ENCODE peak calls at places on chromosomes 6 and 20, in seven cellular contexts. One of them, this sample, is unnamed.

GRCh38 chr6:34664270-34664971 is 32.1 kb downstream of the ILRUN start:
- DNase-seq in aorta: no peak
- DNase-seq in psoas muscle: no peak
- DNase-seq in T-helper 17 cell: no peak
- DNase-seq in KBM-7: peak
- DNase-seq in lung: no peak
- DNase-seq in ACHN: no peak
- DNase-seq in this sample: no peak

GRCh38 chr20:6265204-6265904 is 142.5 kb upstream of the FERMT1 start:
- DNase-seq in KBM-7: peak
- DNase-seq in lung: no peak
- DNase-seq in psoas muscle: no peak
- DNase-seq in ACHN: peak
- DNase-seq in T-helper 17 cell: no peak
- DNase-seq in aorta: no peak
- DNase-seq in this sample: no peak

GRCh38 chr6:18990313-18990978 is 603.3 kb downstream of the RNF144B start:
- DNase-seq in psoas muscle: peak
- DNase-seq in aorta: peak
- DNase-seq in T-helper 17 cell: no peak
- DNase-seq in ACHN: peak
- DNase-seq in lung: peak
- DNase-seq in KBM-7: peak
- DNase-seq in this sample: peak

GRCh38 chr20:23641936-23642751 is 4.4 kb upstream of the CST3 start:
- DNase-seq in KBM-7: no peak
- DNase-seq in ACHN: peak
- DNase-seq in aorta: no peak
- DNase-seq in lung: no peak
- DNase-seq in psoas muscle: peak
- DNase-seq in T-helper 17 cell: no peak
- DNase-seq in this sample: peak

GRCh38 chr20:51926670-51927305 is 124.5 kb upstream of the SALL4 start:
- DNase-seq in T-helper 17 cell: no peak
- DNase-seq in KBM-7: no peak
- DNase-seq in psoas muscle: no peak
- DNase-seq in aorta: no peak
- DNase-seq in lung: no peak
- DNase-seq in ACHN: no peak
- DNase-seq in this sample: no peak

GRCh38 chr6:4665489-4666417 is 110.5 kb upstream of the CDYL start:
- DNase-seq in psoas muscle: no peak
- DNase-seq in aorta: no peak
- DNase-seq in KBM-7: no peak
- DNase-seq in lung: no peak
- DNase-seq in ACHN: no peak
- DNase-seq in T-helper 17 cell: no peak
- DNase-seq in this sample: no peak

GRCh38 chr6:166959906-166960608 is 3.7 kb upstream of the RNASET2 start:
- DNase-seq in aorta: no peak
- DNase-seq in lung: no peak
- DNase-seq in T-helper 17 cell: no peak
- DNase-seq in psoas muscle: no peak
- DNase-seq in ACHN: no peak
- DNase-seq in KBM-7: no peak
- DNase-seq in this sample: no peak

GRCh38 chr20:906703-907102 is 9.4 kb downstream of the ANGPT4 start:
- DNase-seq in aorta: no peak
- DNase-seq in KBM-7: no peak
- DNase-seq in psoas muscle: no peak
- DNase-seq in T-helper 17 cell: no peak
- DNase-seq in lung: no peak
- DNase-seq in ACHN: no peak
- DNase-seq in this sample: peak

GRCh38 chr6:42281570-42281969 is 63.9 kb upstream of the MRPS10 start:
- DNase-seq in lung: no peak
- DNase-seq in ACHN: no peak
- DNase-seq in KBM-7: peak
- DNase-seq in aorta: no peak
- DNase-seq in T-helper 17 cell: no peak
- DNase-seq in psoas muscle: no peak
- DNase-seq in this sample: no peak

GRCh38 chr6:127868338-127868737 is 32.5 kb downstream of the THEMIS start:
- DNase-seq in KBM-7: no peak
- DNase-seq in aorta: no peak
- DNase-seq in lung: no peak
- DNase-seq in psoas muscle: no peak
- DNase-seq in T-helper 17 cell: no peak
- DNase-seq in ACHN: no peak
- DNase-seq in this sample: no peak

GRCh38 chr20:46265539-46265938 is 42.8 kb downstream of the CDH22 start:
- DNase-seq in aorta: no peak
- DNase-seq in T-helper 17 cell: no peak
- DNase-seq in lung: no peak
- DNase-seq in psoas muscle: no peak
- DNase-seq in KBM-7: no peak
- DNase-seq in ACHN: no peak
- DNase-seq in this sample: no peak

GRCh38 chr6:89369009-89369408 is 16.5 kb upstream of the UBE2J1 start:
- DNase-seq in lung: peak
- DNase-seq in aorta: no peak
- DNase-seq in T-helper 17 cell: no peak
- DNase-seq in ACHN: peak
- DNase-seq in KBM-7: no peak
- DNase-seq in psoas muscle: peak
- DNase-seq in this sample: peak

GRCh38 chr6:4460595-4461475 is 315.4 kb upstream of the CDYL start:
- DNase-seq in lung: no peak
- DNase-seq in aorta: peak
- DNase-seq in T-helper 17 cell: no peak
- DNase-seq in KBM-7: no peak
- DNase-seq in ACHN: no peak
- DNase-seq in psoas muscle: peak
- DNase-seq in this sample: peak

GRCh38 chr20:64149809-64150560 is 14.3 kb upstream of the MYT1 start:
- DNase-seq in T-helper 17 cell: peak
- DNase-seq in lung: no peak
- DNase-seq in KBM-7: no peak
- DNase-seq in ACHN: no peak
- DNase-seq in aorta: peak
- DNase-seq in psoas muscle: no peak
- DNase-seq in this sample: no peak

GRCh38 chr6:151914475-151914874 is 107.0 kb downstream of the ESR1 start:
- DNase-seq in T-helper 17 cell: no peak
- DNase-seq in lung: no peak
- DNase-seq in KBM-7: no peak
- DNase-seq in psoas muscle: no peak
- DNase-seq in aorta: no peak
- DNase-seq in ACHN: no peak
- DNase-seq in this sample: no peak

This sample was measured in mucosa of gallbladder.